ENCODE peak calls at places on chromosomes 4 and X, in six cellular contexts. E is stimulated activated CD4-positive, alpha-beta T cell treated with anti-CD3 and anti-CD28 coated beads, Interleukin-12 subunit alpha, Interleukin-12 subunit beta, amount 100 ng/mL, for 24 hours; V is KBM-7; Q is skeletal muscle cell; B is LHCN-M2; F is iris pigment epithelial cell. X is an unnamed sample.
A peak's percentile ranks its signal among the peaks of the same experiment; 100 is the strongest.

GRCh38 chr4:168857546-168858314 is 152.3 kb downstream of the CBR4 start:
- DNase-seq in E (no peak), V (no peak), Q (peak; percentile 55), B (peak; percentile 44), F (peak; percentile 91), X (no peak)

GRCh38 chr4:85595098-85595775 is 120.3 kb downstream of the ARHGAP24 start:
- DNase-seq in E (no peak), V (no peak), Q (no peak), B (no peak), F (no peak), X (no peak)

GRCh38 chr4:2647403-2648158 is 108.6 kb downstream of the TNIP2 start:
- DNase-seq in E (no peak), V (no peak), Q (no peak), B (peak; percentile 15), F (no peak), X (no peak)

GRCh38 chr4:68011684-68012083 is 48.4 kb upstream of the TMPRSS11A start:
- DNase-seq in E (no peak), V (no peak), Q (no peak), B (no peak), F (peak; percentile 12), X (no peak)

GRCh38 chrX:40176979-40177430 is 79.2 kb upstream of the BCOR start:
- DNase-seq in E (peak; percentile 46), V (no peak), Q (no peak), B (no peak), F (peak; percentile 47), X (no peak)

GRCh38 chr4:53651142-53651720 is 59.9 kb upstream of the LNX1 start:
- DNase-seq in E (no peak), V (no peak), Q (no peak), B (no peak), F (no peak), X (no peak)

GRCh38 chr4:74327751-74328150 is 19.5 kb downstream of the EPGN start:
- DNase-seq in E (no peak), V (no peak), Q (no peak), B (peak; percentile 16), F (no peak), X (no peak)

GRCh38 chr4:167622481-167623240 is 388.4 kb upstream of the SPOCK3 start:
- DNase-seq in E (peak; percentile 15), V (peak; percentile 37), Q (no peak), B (peak; percentile 39), F (peak; percentile 45), X (no peak)

GRCh38 chrX:30308263-30309138 is 689 bp downstream of the NR0B1 start:
- DNase-seq in E (no peak), V (no peak), Q (no peak), B (peak; percentile 3), F (no peak), X (no peak)

GRCh38 chr4:14165253-14165942 is 537.9 kb upstream of the BOD1L1 start:
- DNase-seq in E (no peak), V (peak; percentile 21), Q (no peak), B (no peak), F (no peak), X (no peak)

GRCh38 chrX:107683124-107683895 is 55.0 kb downstream of the PRPS1 start:
- DNase-seq in E (no peak), V (no peak), Q (peak; percentile 61), B (peak; percentile 40), F (peak; percentile 58), X (no peak)

GRCh38 chrX:70613295-70613694 is 168.7 kb downstream of the DLG3 start:
- DNase-seq in E (no peak), V (no peak), Q (no peak), B (peak; percentile 12), F (no peak), X (no peak)

GRCh38 chrX:97705936-97706335 is 822.2 kb downstream of the RPA4 start:
- DNase-seq in E (no peak), V (no peak), Q (no peak), B (no peak), F (no peak), X (no peak)

GRCh38 chr4:55781809-55782208 is 37.8 kb upstream of the EXOC1L start:
- DNase-seq in E (no peak), V (no peak), Q (no peak), B (no peak), F (no peak), X (no peak)

GRCh38 chrX:131617182-131617581 is 73.3 kb downstream of the OR13H1 start:
- DNase-seq in E (no peak), V (no peak), Q (peak; percentile 69), B (peak; percentile 91), F (peak; percentile 7), X (no peak)

GRCh38 chr4:26447378-26447777 is 42.9 kb downstream of the CCKAR start:
- DNase-seq in E (no peak), V (peak; percentile 13), Q (no peak), B (no peak), F (no peak), X (no peak)

GRCh38 chr4:83631066-83631465 is 95.2 kb downstream of the GPAT3 start:
- DNase-seq in E (no peak), V (no peak), Q (no peak), B (no peak), F (peak; percentile 54), X (no peak)

GRCh38 chr4:109472343-109472761 is 38.7 kb downstream of the SEC24B start:
- DNase-seq in E (no peak), V (peak; percentile 14), Q (no peak), B (peak; percentile 79), F (peak; percentile 85), X (no peak)

GRCh38 chr4:41177016-41177415 is 37.3 kb downstream of the APBB2 start:
- DNase-seq in E (no peak), V (no peak), Q (peak; percentile 64), B (peak; percentile 92), F (peak; percentile 92), X (no peak)

GRCh38 chr4:24753519-24753918 is 41.9 kb upstream of the SOD3 start:
- DNase-seq in E (no peak), V (no peak), Q (no peak), B (no peak), F (no peak), X (no peak)

GRCh38 chr4:138494931-138495330 is 252.8 kb upstream of the SLC7A11 start:
- DNase-seq in E (no peak), V (no peak), Q (no peak), B (peak; percentile 80), F (peak; percentile 52), X (no peak)

GRCh38 chrX:41045960-41046567 is 39.2 kb upstream of the USP9X start:
- DNase-seq in E (no peak), V (no peak), Q (peak; percentile 62), B (no peak), F (peak; percentile 49), X (no peak)

GRCh38 chrX:96383428-96383827 is 301.2 kb upstream of the DIAPH2 start:
- DNase-seq in E (no peak), V (no peak), Q (no peak), B (no peak), F (no peak), X (no peak)

GRCh38 chrX:1103360-1103759 is 109.1 kb downstream of the CRLF2 start:
- DNase-seq in E (no peak), V (no peak), Q (no peak), B (no peak), F (no peak), X (peak; percentile 29)

GRCh38 chrX:46642145-46642544 is 68.6 kb downstream of the CHST7 start:
- DNase-seq in E (no peak), V (peak; percentile 80), Q (no peak), B (peak; percentile 35), F (no peak), X (no peak)

GRCh38 chrX:9117851-9118250 is 83.9 kb upstream of the FAM9B start:
- DNase-seq in E (no peak), V (no peak), Q (no peak), B (no peak), F (no peak), X (no peak)

GRCh38 chr4:109009909-109010308 is 247.1 kb upstream of the ETNPPL start:
- DNase-seq in E (no peak), V (no peak), Q (peak; percentile 79), B (peak; percentile 97), F (peak; percentile 89), X (no peak)

GRCh38 chr4:83074086-83074704 is 39.2 kb downstream of the COPS4 start:
- DNase-seq in E (peak; percentile 20), V (peak; percentile 76), Q (peak; percentile 65), B (peak; percentile 84), F (peak; percentile 89), X (no peak)

GRCh38 chr4:149896428-149896827 is 80.8 kb upstream of the IQCM start:
- DNase-seq in E (no peak), V (peak; percentile 19), Q (no peak), B (peak; percentile 53), F (peak; percentile 36), X (no peak)

X was measured in esophagus muscularis mucosa.